ENCODE peak calls at places on chromosomes 11 and 22, in nine cellular contexts. H is lung microvascular endothelial cell; P is activated CD4-positive, alpha-beta T cell treated with anti-CD3 and anti-CD28 coated beads, Interleukin-2, amount 50 U/mL, for 24 hours; G is activated T-helper 1 cell treated with Interleukin-2 at 50 U/mL for 16 hours; C is skeletal muscle cell; F is neural crest cell; Y is ACHN; T is WERI-Rb-1; S is PC-3. K is an unnamed sample.

GRCh38 chr22:27768027-27768640 is 33.4 kb downstream of the MN1 start:
- DNase-seq in H (no peak), P (no peak), G (no peak), C (no peak), F (no peak), Y (no peak), T (no peak), S (no peak), K (no peak)

GRCh38 chr22:37632174-37633081 is 7.0 kb upstream of the SH3BP1 start:
- DNase-seq in H (no peak), P (no peak), G (no peak), C (no peak), F (no peak), Y (no peak), T (no peak), S (no peak), K (no peak)

GRCh38 chr11:14642453-14642852 is 1.2 kb upstream of the PDE3B start:
- DNase-seq in H (no peak), P (no peak), G (no peak), C (no peak), F (no peak), Y (no peak), T (no peak), S (no peak), K (no peak)

GRCh38 chr11:64355078-64355940 is 3.7 kb upstream of the RPS6KA4 start:
- DNase-seq in H (peak), P (no peak), G (no peak), C (no peak), F (peak), Y (peak), T (peak), S (peak), K (no peak)

GRCh38 chr11:4072668-4073285 is 21.8 kb upstream of the RRM1 start:
- DNase-seq in H (peak), P (peak), G (peak), C (peak), F (peak), Y (peak), T (peak), S (peak), K (peak)

GRCh38 chr11:46513934-46514342 is 79.9 kb downstream of the AMBRA1 start:
- DNase-seq in H (peak), P (no peak), G (no peak), C (no peak), F (no peak), Y (no peak), T (peak), S (no peak), K (no peak)

GRCh38 chr11:108009497-108010360 is 1.0 kb downstream of the CUL5 start:
- DNase-seq in H (peak), P (no peak), G (no peak), C (no peak), F (no peak), Y (peak), T (no peak), S (peak), K (no peak)

GRCh38 chr11:70311616-70312015 is 41.1 kb downstream of the PPFIA1 start:
- DNase-seq in H (no peak), P (no peak), G (no peak), C (no peak), F (no peak), Y (no peak), T (no peak), S (no peak), K (no peak)

GRCh38 chr11:46006418-46007070 is 84.1 kb downstream of the LARGE2 start:
- DNase-seq in H (peak), P (peak), G (no peak), C (peak), F (peak), Y (peak), T (peak), S (peak), K (no peak)

GRCh38 chr11:46665356-46665755 is 35.1 kb downstream of the ARHGAP1 start:
- DNase-seq in H (no peak), P (no peak), G (no peak), C (no peak), F (no peak), Y (no peak), T (no peak), S (no peak), K (no peak)

K was measured in T-helper 22 cell.